ENCODE peak calls at places on chromosomes 13 and 19, in five cellular contexts. One of them, this sample, is unnamed.

GRCh38 chr13:85141425-85141824 is 657.8 kb downstream of the SLITRK6 start:
- DNase-seq in central memory CD4-positive, alpha-beta T cell: no peak
- DNase-seq in NCI-H1417: no peak
- DNase-seq in Peyer's patch: no peak
- DNase-seq in skeletal muscle cell: no peak
- DNase-seq in this sample: no peak

GRCh38 chr19:44925114-44925891 is 10.9 kb downstream of the APOC1 start:
- DNase-seq in central memory CD4-positive, alpha-beta T cell: no peak
- DNase-seq in NCI-H1417: no peak
- DNase-seq in Peyer's patch: peak
- DNase-seq in skeletal muscle cell: peak
- DNase-seq in this sample: peak

GRCh38 chr19:13401388-13401787 is 104.9 kb downstream of the CACNA1A start:
- DNase-seq in central memory CD4-positive, alpha-beta T cell: no peak
- DNase-seq in NCI-H1417: no peak
- DNase-seq in Peyer's patch: no peak
- DNase-seq in skeletal muscle cell: no peak
- DNase-seq in this sample: no peak

GRCh38 chr13:114313061-114313860 is 1.0 kb upstream of the CHAMP1 start:
- DNase-seq in central memory CD4-positive, alpha-beta T cell: peak
- DNase-seq in NCI-H1417: no peak
- DNase-seq in Peyer's patch: no peak
- DNase-seq in skeletal muscle cell: no peak
- DNase-seq in this sample: no peak

GRCh38 chr13:96848275-96848674 is 146.0 kb downstream of the OXGR1 start:
- DNase-seq in central memory CD4-positive, alpha-beta T cell: no peak
- DNase-seq in NCI-H1417: no peak
- DNase-seq in Peyer's patch: no peak
- DNase-seq in skeletal muscle cell: no peak
- DNase-seq in this sample: no peak

GRCh38 chr19:31312004-31312403 is 37.2 kb downstream of the TSHZ3 start:
- DNase-seq in central memory CD4-positive, alpha-beta T cell: no peak
- DNase-seq in NCI-H1417: no peak
- DNase-seq in Peyer's patch: peak
- DNase-seq in skeletal muscle cell: peak
- DNase-seq in this sample: no peak

GRCh38 chr13:97621631-97622030 is 187.7 kb downstream of the RAP2A start:
- DNase-seq in central memory CD4-positive, alpha-beta T cell: no peak
- DNase-seq in NCI-H1417: no peak
- DNase-seq in Peyer's patch: no peak
- DNase-seq in skeletal muscle cell: no peak
- DNase-seq in this sample: no peak

GRCh38 chr13:30395192-30396158 is 26.8 kb upstream of the UBE2L5 start:
- DNase-seq in central memory CD4-positive, alpha-beta T cell: peak
- DNase-seq in NCI-H1417: peak
- DNase-seq in Peyer's patch: peak
- DNase-seq in skeletal muscle cell: peak
- DNase-seq in this sample: peak

GRCh38 chr13:26619321-26619720 is 61.8 kb downstream of the WASF3 start:
- DNase-seq in central memory CD4-positive, alpha-beta T cell: no peak
- DNase-seq in NCI-H1417: no peak
- DNase-seq in Peyer's patch: no peak
- DNase-seq in skeletal muscle cell: peak
- DNase-seq in this sample: no peak

GRCh38 chr13:73338389-73338788 is 279.6 kb downstream of the KLF5 start:
- DNase-seq in central memory CD4-positive, alpha-beta T cell: no peak
- DNase-seq in NCI-H1417: no peak
- DNase-seq in Peyer's patch: no peak
- DNase-seq in skeletal muscle cell: peak
- DNase-seq in this sample: no peak